ENCODE peak calls at places on chromosomes 6 and 20, in six cellular contexts. M, O, K, L, H and E are unnamed samples.
A peak's percentile ranks its signal among the peaks of the same experiment; 100 is the strongest.

GRCh38 chr6:106540907-106541306 is 88.4 kb downstream of the RTN4IP1 start:
- DNase-seq in M (no peak), O (no peak), K (peak; percentile 61), L (no peak), H (no peak), E (no peak)

GRCh38 chr6:2237001-2237400 is 8.4 kb downstream of the GMDS start:
- DNase-seq in M (no peak), O (peak; percentile 78), K (peak; percentile 86), L (peak; percentile 83), H (peak; percentile 82), E (no peak)

GRCh38 chr20:25587536-25587935 is 2.2 kb upstream of the NINL start:
- DNase-seq in M (no peak), O (no peak), K (no peak), L (no peak), H (no peak), E (no peak)

GRCh38 chr6:170174124-170174770 is 116.6 kb downstream of the DLL1 start:
- DNase-seq in M (no peak), O (no peak), K (no peak), L (no peak), H (no peak), E (no peak)

GRCh38 chr6:154241570-154241969 is 115.0 kb downstream of the IPCEF1 start:
- DNase-seq in M (no peak), O (no peak), K (no peak), L (no peak), H (no peak), E (no peak)

GRCh38 chr20:56249244-56249955 is 868 bp downstream of the MC3R start:
- DNase-seq in M (no peak), O (no peak), K (no peak), L (no peak), H (no peak), E (peak; percentile 41)

GRCh38 chr6:165606740-165607008 is 56.4 kb downstream of the PDE10A start:
- DNase-seq in M (no peak), O (no peak), K (no peak), L (no peak), H (no peak), E (no peak)

GRCh38 chr6:143522034-143522600 is 10.6 kb upstream of the FUCA2 start:
- DNase-seq in M (no peak), O (no peak), K (no peak), L (no peak), H (no peak), E (no peak)

GRCh38 chr20:19835533-19836222 is 77.6 kb downstream of the RIN2 start:
- DNase-seq in M (no peak), O (no peak), K (no peak), L (no peak), H (no peak), E (no peak)

GRCh38 chr20:5859611-5860010 is 90.7 kb downstream of the TRMT6 start:
- DNase-seq in M (no peak), O (no peak), K (no peak), L (peak; percentile 61), H (no peak), E (no peak)

GRCh38 chr20:37095108-37095608 is 639 bp downstream of the RBL1 start:
- DNase-seq in M (peak; percentile 75), O (no peak), K (peak; percentile 15), L (no peak), H (no peak), E (peak; percentile 27)

GRCh38 chr6:13398421-13398994 is 70.2 kb upstream of the TBC1D7 start:
- DNase-seq in M (no peak), O (no peak), K (no peak), L (no peak), H (no peak), E (peak; percentile 92)

DNA sequence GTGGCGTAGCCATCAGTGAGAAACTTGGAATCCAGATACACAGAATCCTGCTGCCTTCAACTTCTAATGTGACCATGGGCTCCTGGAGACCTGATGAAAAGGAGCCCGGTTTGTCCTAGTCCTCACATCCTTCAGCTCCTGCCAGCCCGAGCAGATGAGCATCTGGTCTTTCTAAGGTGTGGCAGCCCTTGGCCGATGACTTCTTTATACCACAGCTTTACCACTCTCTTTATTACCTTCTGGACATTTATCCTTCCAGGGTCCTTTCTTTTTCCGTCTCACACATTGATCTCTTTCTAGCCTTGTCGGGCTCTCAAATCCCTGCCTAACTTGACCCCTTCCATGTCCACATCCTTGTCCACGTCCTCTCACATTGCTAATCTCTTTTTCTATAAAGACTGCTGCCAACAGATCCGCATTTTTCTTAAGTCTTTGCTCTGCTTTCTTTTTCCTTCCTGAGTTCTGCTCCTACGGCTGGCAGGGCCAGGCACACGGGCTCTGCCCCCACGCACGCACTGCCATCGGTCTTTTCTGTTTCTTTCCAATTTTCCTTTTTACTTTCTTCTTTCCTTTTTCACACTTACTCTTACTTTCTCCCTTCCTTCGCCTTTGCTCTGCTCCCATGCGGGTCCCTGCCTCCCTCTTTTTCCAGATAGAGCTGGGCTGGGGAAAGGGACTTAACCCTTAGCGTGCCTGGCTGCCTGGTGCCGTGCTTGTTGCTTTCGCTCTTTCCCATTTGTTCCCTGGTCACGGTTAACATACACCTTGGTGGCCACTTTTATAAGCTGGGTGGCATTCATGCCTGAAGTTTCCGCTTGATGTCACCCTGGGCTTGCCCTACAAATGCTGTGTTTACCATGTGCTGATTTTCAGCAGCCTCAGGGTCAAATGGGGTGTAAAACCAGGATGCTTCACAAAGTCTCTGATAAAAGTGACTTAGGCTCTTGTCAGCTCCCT is 9.4 kb upstream of the GMPR start:
- DNase-seq in M (no peak), O (no peak), K (no peak), L (no peak), H (no peak), E (peak; percentile 63)
- H3K4me3 ChIP-seq in M (no peak overlapping the region), O (peak overlapping the region; percentile 27), K (peak overlapping the region; percentile 65), L (peak overlapping the region; percentile 1), H (no peak overlapping the region), E (peak overlapping the region; percentile 17)

GRCh38 chr6:52553719-52554118 is 23.1 kb downstream of the TRAM2 start:
- DNase-seq in M (no peak), O (no peak), K (no peak), L (no peak), H (no peak), E (peak; percentile 63)

GRCh38 chr6:52552278-52552643 is 24.6 kb downstream of the TRAM2 start:
- DNase-seq in M (no peak), O (no peak), K (no peak), L (no peak), H (no peak), E (no peak)

GRCh38 chr6:52554684-52555280 is 22.1 kb downstream of the TRAM2 start:
- DNase-seq in M (no peak), O (no peak), K (no peak), L (no peak), H (no peak), E (no peak)

GRCh38 chr6:52551483-52552277 is 25.2 kb downstream of the TRAM2 start:
- DNase-seq in M (no peak), O (peak; percentile 87), K (peak; percentile 81), L (peak; percentile 55), H (no peak), E (peak; percentile 59)

GRCh38 chr6:52553158-52553557 is 23.7 kb downstream of the TRAM2 start:
- DNase-seq in M (no peak), O (no peak), K (no peak), L (no peak), H (no peak), E (peak; percentile 64)
- H3K4me3 ChIP-seq in M (no peak overlapping the region), O (no peak overlapping the region), K (no peak overlapping the region), L (no peak overlapping the region), H (no peak overlapping the region), E (no peak overlapping the region)

DNA sequence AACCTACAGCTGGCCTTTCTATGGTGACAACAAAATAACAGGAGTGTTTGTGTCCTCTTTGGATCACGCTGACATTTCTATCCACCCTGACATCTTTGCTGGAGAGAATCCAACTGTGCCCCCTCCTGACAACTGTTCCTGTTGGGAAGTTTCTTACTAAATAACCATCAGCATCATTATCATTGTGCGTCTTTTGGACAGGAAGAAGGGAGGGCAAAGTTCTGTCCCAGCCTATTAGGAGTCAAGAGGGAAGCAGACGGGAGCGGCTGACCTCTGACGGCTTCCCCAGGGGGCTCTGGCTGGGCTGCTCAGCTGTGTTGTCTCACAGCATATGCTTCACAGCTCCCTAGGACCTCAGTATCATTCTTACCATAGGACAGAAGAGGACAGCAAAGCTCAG is 196.0 kb upstream of the SULF2 start:
- DNase-seq in M (no peak), O (no peak), K (no peak), L (no peak), H (no peak), E (no peak)
- H3K4me3 ChIP-seq in M (no peak overlapping the region), O (no peak overlapping the region), K (no peak overlapping the region), L (no peak overlapping the region), H (no peak overlapping the region), E (no peak overlapping the region)

GRCh38 chr20:44405785-44406571 is 50.5 kb downstream of the HNF4A start:
- DNase-seq in M (no peak), O (no peak), K (no peak), L (no peak), H (no peak), E (no peak)

GRCh38 chr20:44404204-44405181 is 49.0 kb downstream of the HNF4A start:
- DNase-seq in M (no peak), O (no peak), K (no peak), L (no peak), H (no peak), E (no peak)

GRCh38 chr20:44407402-44408184 is 52.1 kb downstream of the HNF4A start:
- DNase-seq in M (no peak), O (no peak), K (peak; percentile 20), L (no peak), H (peak; percentile 16), E (no peak)

GRCh38 chr20:44405246-44405645 is 49.7 kb downstream of the HNF4A start:
- DNase-seq in M (no peak), O (no peak), K (no peak), L (no peak), H (no peak), E (no peak)

DNA sequence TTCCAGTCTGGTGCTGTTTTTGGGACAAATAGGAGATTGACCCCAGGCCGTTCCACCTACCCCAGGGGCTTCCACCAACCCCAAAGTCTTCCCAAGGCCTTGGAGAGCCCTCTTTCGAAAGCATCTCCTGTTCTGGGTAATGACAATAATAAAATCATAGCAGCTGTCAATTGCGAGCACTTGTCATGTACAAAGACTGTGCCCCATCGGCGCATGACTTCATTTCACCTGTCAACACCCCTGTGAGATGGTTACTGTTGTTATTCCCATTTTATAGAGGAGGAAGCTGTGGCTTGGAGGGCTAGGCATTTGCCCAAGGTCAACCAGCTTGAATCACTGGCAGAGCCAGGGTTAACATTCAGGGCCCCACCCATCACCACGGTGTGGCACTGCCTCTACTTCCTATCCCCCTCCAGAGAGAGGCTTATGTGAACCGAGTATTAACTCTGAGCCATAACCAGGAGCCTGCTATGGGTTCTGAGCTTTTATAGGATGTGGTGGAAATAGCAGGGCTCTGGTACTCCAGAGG is 51.1 kb downstream of the HNF4A start:
- DNase-seq in M (no peak), O (no peak), K (no peak), L (no peak), H (no peak), E (no peak)
- H3K4me3 ChIP-seq in M (no peak overlapping the region), O (no peak overlapping the region), K (no peak overlapping the region), L (no peak overlapping the region), H (no peak overlapping the region), E (no peak overlapping the region)